ENCODE peak calls at places on chromosomes 2 and 18, in nine cellular contexts. One of them, this sample, is unnamed.

GRCh38 chr2:191950132-191950885 is 103.4 kb upstream of the CAVIN2 start:
- DNase-seq in NCI-H1092: no peak
- DNase-seq in GM12865: no peak
- DNase-seq in astrocyte of the cerebellum: no peak
- DNase-seq in AG08395: no peak
- DNase-seq in activated T-cell treated with anti-CD3 and anti-CD28 coated beads for 4 hours: no peak
- DNase-seq in PC-9: no peak
- DNase-seq in AG20443: peak; percentile 33
- DNase-seq in GM03348: peak; percentile 34
- DNase-seq in this sample: no peak

GRCh38 chr2:127950264-127950663 is 64.5 kb upstream of the AMMECR1L start:
- DNase-seq in NCI-H1092: no peak
- DNase-seq in GM12865: no peak
- DNase-seq in astrocyte of the cerebellum: no peak
- DNase-seq in AG08395: no peak
- DNase-seq in activated T-cell treated with anti-CD3 and anti-CD28 coated beads for 4 hours: no peak
- DNase-seq in PC-9: no peak
- DNase-seq in AG20443: no peak
- DNase-seq in GM03348: no peak
- DNase-seq in this sample: no peak

GRCh38 chr2:179655627-179656026 is 205.8 kb downstream of the ZNF385B start:
- DNase-seq in NCI-H1092: no peak
- DNase-seq in GM12865: no peak
- DNase-seq in astrocyte of the cerebellum: no peak
- DNase-seq in AG08395: peak; percentile 26
- DNase-seq in activated T-cell treated with anti-CD3 and anti-CD28 coated beads for 4 hours: no peak
- DNase-seq in PC-9: no peak
- DNase-seq in AG20443: peak; percentile 26
- DNase-seq in GM03348: peak; percentile 26
- DNase-seq in this sample: no peak

GRCh38 chr2:6073260-6074141 is 381.3 kb downstream of the SOX11 start:
- DNase-seq in NCI-H1092: peak; percentile 63
- DNase-seq in GM12865: peak; percentile 26
- DNase-seq in astrocyte of the cerebellum: peak; percentile 83
- DNase-seq in AG08395: no peak
- DNase-seq in activated T-cell treated with anti-CD3 and anti-CD28 coated beads for 4 hours: no peak
- DNase-seq in PC-9: no peak
- DNase-seq in AG20443: no peak
- DNase-seq in GM03348: no peak
- DNase-seq in this sample: no peak

GRCh38 chr18:55054591-55054990 is 95.3 kb upstream of the CCDC68 start:
- DNase-seq in NCI-H1092: no peak
- DNase-seq in GM12865: no peak
- DNase-seq in astrocyte of the cerebellum: peak; percentile 28
- DNase-seq in AG08395: peak; percentile 58
- DNase-seq in activated T-cell treated with anti-CD3 and anti-CD28 coated beads for 4 hours: no peak
- DNase-seq in PC-9: no peak
- DNase-seq in AG20443: peak; percentile 64
- DNase-seq in GM03348: peak; percentile 34
- DNase-seq in this sample: no peak

GRCh38 chr2:144361742-144362141 is 158.2 kb downstream of the ZEB2 start:
- DNase-seq in NCI-H1092: no peak
- DNase-seq in GM12865: no peak
- DNase-seq in astrocyte of the cerebellum: no peak
- DNase-seq in AG08395: no peak
- DNase-seq in activated T-cell treated with anti-CD3 and anti-CD28 coated beads for 4 hours: no peak
- DNase-seq in PC-9: no peak
- DNase-seq in AG20443: no peak
- DNase-seq in GM03348: no peak
- DNase-seq in this sample: no peak

GRCh38 chr2:230575640-230576324 is 136.9 kb upstream of the CAB39 start:
- DNase-seq in NCI-H1092: no peak
- DNase-seq in GM12865: no peak
- DNase-seq in astrocyte of the cerebellum: no peak
- DNase-seq in AG08395: no peak
- DNase-seq in activated T-cell treated with anti-CD3 and anti-CD28 coated beads for 4 hours: peak; percentile 40
- DNase-seq in PC-9: no peak
- DNase-seq in AG20443: no peak
- DNase-seq in GM03348: no peak
- DNase-seq in this sample: no peak

GRCh38 chr2:134774074-134774742 is 55.4 kb upstream of the TMEM163 start:
- DNase-seq in NCI-H1092: no peak
- DNase-seq in GM12865: no peak
- DNase-seq in astrocyte of the cerebellum: no peak
- DNase-seq in AG08395: no peak
- DNase-seq in activated T-cell treated with anti-CD3 and anti-CD28 coated beads for 4 hours: no peak
- DNase-seq in PC-9: no peak
- DNase-seq in AG20443: no peak
- DNase-seq in GM03348: no peak
- DNase-seq in this sample: no peak

GRCh38 chr2:43105586-43106562 is 120.5 kb downstream of the ZFP36L2 start:
- DNase-seq in NCI-H1092: no peak
- DNase-seq in GM12865: peak; percentile 61
- DNase-seq in astrocyte of the cerebellum: no peak
- DNase-seq in AG08395: peak; percentile 64
- DNase-seq in activated T-cell treated with anti-CD3 and anti-CD28 coated beads for 4 hours: no peak
- DNase-seq in PC-9: no peak
- DNase-seq in AG20443: peak; percentile 75
- DNase-seq in GM03348: peak; percentile 81
- DNase-seq in this sample: no peak

GRCh38 chr2:70523996-70524965 is 29.3 kb downstream of the TGFA start:
- DNase-seq in NCI-H1092: no peak
- DNase-seq in GM12865: no peak
- DNase-seq in astrocyte of the cerebellum: peak; percentile 26
- DNase-seq in AG08395: peak; percentile 96
- DNase-seq in activated T-cell treated with anti-CD3 and anti-CD28 coated beads for 4 hours: no peak
- DNase-seq in PC-9: peak; percentile 98
- DNase-seq in AG20443: peak; percentile 95
- DNase-seq in GM03348: peak; percentile 93
- DNase-seq in this sample: no peak

GRCh38 chr2:36403675-36404230 is 48.2 kb downstream of the CRIM1 start:
- DNase-seq in NCI-H1092: no peak
- DNase-seq in GM12865: no peak
- DNase-seq in astrocyte of the cerebellum: peak; percentile 67
- DNase-seq in AG08395: peak; percentile 74
- DNase-seq in activated T-cell treated with anti-CD3 and anti-CD28 coated beads for 4 hours: no peak
- DNase-seq in PC-9: peak; percentile 97
- DNase-seq in AG20443: peak; percentile 45
- DNase-seq in GM03348: peak; percentile 42
- DNase-seq in this sample: no peak

GRCh38 chr2:179915395-179915992 is 54.1 kb upstream of the ZNF385B start:
- DNase-seq in NCI-H1092: no peak
- DNase-seq in GM12865: no peak
- DNase-seq in astrocyte of the cerebellum: no peak
- DNase-seq in AG08395: no peak
- DNase-seq in activated T-cell treated with anti-CD3 and anti-CD28 coated beads for 4 hours: no peak
- DNase-seq in PC-9: no peak
- DNase-seq in AG20443: no peak
- DNase-seq in GM03348: no peak
- DNase-seq in this sample: no peak

GRCh38 chr2:32559136-32559535 is 68.7 kb upstream of the TTC27 start:
- DNase-seq in NCI-H1092: no peak
- DNase-seq in GM12865: no peak
- DNase-seq in astrocyte of the cerebellum: no peak
- DNase-seq in AG08395: no peak
- DNase-seq in activated T-cell treated with anti-CD3 and anti-CD28 coated beads for 4 hours: no peak
- DNase-seq in PC-9: no peak
- DNase-seq in AG20443: no peak
- DNase-seq in GM03348: peak; percentile 21
- DNase-seq in this sample: no peak

GRCh38 chr2:67054725-67055124 is 342.4 kb upstream of the ETAA1 start:
- DNase-seq in NCI-H1092: no peak
- DNase-seq in GM12865: no peak
- DNase-seq in astrocyte of the cerebellum: no peak
- DNase-seq in AG08395: no peak
- DNase-seq in activated T-cell treated with anti-CD3 and anti-CD28 coated beads for 4 hours: no peak
- DNase-seq in PC-9: no peak
- DNase-seq in AG20443: no peak
- DNase-seq in GM03348: no peak
- DNase-seq in this sample: no peak

GRCh38 chr2:241009191-241009590 is 10.8 kb downstream of the SNED1 start:
- DNase-seq in NCI-H1092: no peak
- DNase-seq in GM12865: no peak
- DNase-seq in astrocyte of the cerebellum: no peak
- DNase-seq in AG08395: no peak
- DNase-seq in activated T-cell treated with anti-CD3 and anti-CD28 coated beads for 4 hours: no peak
- DNase-seq in PC-9: no peak
- DNase-seq in AG20443: no peak
- DNase-seq in GM03348: no peak
- DNase-seq in this sample: no peak

GRCh38 chr18:62778976-62779869 is 63.9 kb downstream of the PHLPP1 start:
- DNase-seq in NCI-H1092: no peak
- DNase-seq in GM12865: no peak
- DNase-seq in astrocyte of the cerebellum: no peak
- DNase-seq in AG08395: no peak
- DNase-seq in activated T-cell treated with anti-CD3 and anti-CD28 coated beads for 4 hours: no peak
- DNase-seq in PC-9: no peak
- DNase-seq in AG20443: no peak
- DNase-seq in GM03348: no peak
- DNase-seq in this sample: no peak

GRCh38 chr18:58674863-58675472 is 3.7 kb downstream of the MALT1 start:
- DNase-seq in NCI-H1092: no peak
- DNase-seq in GM12865: no peak
- DNase-seq in astrocyte of the cerebellum: no peak
- DNase-seq in AG08395: peak; percentile 13
- DNase-seq in activated T-cell treated with anti-CD3 and anti-CD28 coated beads for 4 hours: no peak
- DNase-seq in PC-9: no peak
- DNase-seq in AG20443: no peak
- DNase-seq in GM03348: no peak
- DNase-seq in this sample: no peak

GRCh38 chr2:167944825-167945659 is 302.4 kb downstream of the STK39 start:
- DNase-seq in NCI-H1092: no peak
- DNase-seq in GM12865: no peak
- DNase-seq in astrocyte of the cerebellum: no peak
- DNase-seq in AG08395: no peak
- DNase-seq in activated T-cell treated with anti-CD3 and anti-CD28 coated beads for 4 hours: no peak
- DNase-seq in PC-9: no peak
- DNase-seq in AG20443: no peak
- DNase-seq in GM03348: no peak
- DNase-seq in this sample: no peak

GRCh38 chr18:5197032-5197434 is at the start of gene AKAIN1:
- DNase-seq in NCI-H1092: no peak
- DNase-seq in GM12865: peak; percentile 4
- DNase-seq in astrocyte of the cerebellum: peak; percentile 0
- DNase-seq in AG08395: peak; percentile 35
- DNase-seq in activated T-cell treated with anti-CD3 and anti-CD28 coated beads for 4 hours: no peak
- DNase-seq in PC-9: no peak
- DNase-seq in AG20443: peak; percentile 89
- DNase-seq in GM03348: peak; percentile 86
- DNase-seq in this sample: no peak

GRCh38 chr2:122519806-122520205 is 764.4 kb downstream of the TSN start:
- DNase-seq in NCI-H1092: no peak
- DNase-seq in GM12865: no peak
- DNase-seq in astrocyte of the cerebellum: no peak
- DNase-seq in AG08395: no peak
- DNase-seq in activated T-cell treated with anti-CD3 and anti-CD28 coated beads for 4 hours: no peak
- DNase-seq in PC-9: no peak
- DNase-seq in AG20443: no peak
- DNase-seq in GM03348: no peak
- DNase-seq in this sample: no peak

GRCh38 chr18:23964282-23965238 is 50.0 kb upstream of the TTC39C start:
- DNase-seq in NCI-H1092: no peak
- DNase-seq in GM12865: peak; percentile 52
- DNase-seq in astrocyte of the cerebellum: no peak
- DNase-seq in AG08395: no peak
- DNase-seq in activated T-cell treated with anti-CD3 and anti-CD28 coated beads for 4 hours: peak; percentile 36
- DNase-seq in PC-9: no peak
- DNase-seq in AG20443: no peak
- DNase-seq in GM03348: no peak
- DNase-seq in this sample: no peak

GRCh38 chr2:66794115-66794514 is 359.2 kb downstream of the MEIS1 start:
- DNase-seq in NCI-H1092: no peak
- DNase-seq in GM12865: no peak
- DNase-seq in astrocyte of the cerebellum: no peak
- DNase-seq in AG08395: no peak
- DNase-seq in activated T-cell treated with anti-CD3 and anti-CD28 coated beads for 4 hours: no peak
- DNase-seq in PC-9: no peak
- DNase-seq in AG20443: no peak
- DNase-seq in GM03348: no peak
- DNase-seq in this sample: no peak

GRCh38 chr2:19800796-19801195 is 101.0 kb downstream of the TTC32 start:
- DNase-seq in NCI-H1092: no peak
- DNase-seq in GM12865: no peak
- DNase-seq in astrocyte of the cerebellum: no peak
- DNase-seq in AG08395: no peak
- DNase-seq in activated T-cell treated with anti-CD3 and anti-CD28 coated beads for 4 hours: no peak
- DNase-seq in PC-9: no peak
- DNase-seq in AG20443: no peak
- DNase-seq in GM03348: no peak
- DNase-seq in this sample: no peak

GRCh38 chr18:56221195-56222065 is 417.0 kb downstream of the TXNL1 start:
- DNase-seq in NCI-H1092: no peak
- DNase-seq in GM12865: no peak
- DNase-seq in astrocyte of the cerebellum: no peak
- DNase-seq in AG08395: no peak
- DNase-seq in activated T-cell treated with anti-CD3 and anti-CD28 coated beads for 4 hours: no peak
- DNase-seq in PC-9: peak; percentile 60
- DNase-seq in AG20443: no peak
- DNase-seq in GM03348: no peak
- DNase-seq in this sample: no peak

GRCh38 chr18:61569176-61569892 is 236.1 kb downstream of the CDH20 start:
- DNase-seq in NCI-H1092: no peak
- DNase-seq in GM12865: no peak
- DNase-seq in astrocyte of the cerebellum: peak; percentile 64
- DNase-seq in AG08395: peak; percentile 75
- DNase-seq in activated T-cell treated with anti-CD3 and anti-CD28 coated beads for 4 hours: no peak
- DNase-seq in PC-9: peak; percentile 37
- DNase-seq in AG20443: peak; percentile 68
- DNase-seq in GM03348: peak; percentile 70
- DNase-seq in this sample: no peak

GRCh38 chr2:63053235-63053888 is 2.7 kb downstream of the OTX1 start:
- DNase-seq in NCI-H1092: no peak
- DNase-seq in GM12865: no peak
- DNase-seq in astrocyte of the cerebellum: no peak
- DNase-seq in AG08395: no peak
- DNase-seq in activated T-cell treated with anti-CD3 and anti-CD28 coated beads for 4 hours: no peak
- DNase-seq in PC-9: no peak
- DNase-seq in AG20443: no peak
- DNase-seq in GM03348: no peak
- DNase-seq in this sample: no peak

GRCh38 chr2:46749042-46749461 is 166.6 kb downstream of the MCFD2 start:
- DNase-seq in NCI-H1092: no peak
- DNase-seq in GM12865: peak; percentile 3
- DNase-seq in astrocyte of the cerebellum: peak; percentile 35
- DNase-seq in AG08395: peak; percentile 45
- DNase-seq in activated T-cell treated with anti-CD3 and anti-CD28 coated beads for 4 hours: no peak
- DNase-seq in PC-9: peak; percentile 63
- DNase-seq in AG20443: peak; percentile 33
- DNase-seq in GM03348: peak; percentile 33
- DNase-seq in this sample: no peak